ENCODE peak calls at places on chromosome 19, in six cellular contexts. One of them, this sample, is unnamed.

GRCh38 chr19:19171821-19172532 is 1.9 kb upstream of the MEF2B start:
- DNase-seq in NCI-H345: no peak
- DNase-seq in HCT116: no peak
- DNase-seq in stimulated activated CD4-positive, alpha-beta T cell treated with anti-CD3 and anti-CD28 coated beads, TNF-alpha, amount 100 ng/mL, for 48 hours: no peak
- DNase-seq in GM10248: peak
- DNase-seq in tibial nerve: no peak
- DNase-seq in this sample: no peak

GRCh38 chr19:15107056-15108010 is at the start of gene SYDE1:
- DNase-seq in NCI-H345: no peak
- DNase-seq in HCT116: no peak
- DNase-seq in stimulated activated CD4-positive, alpha-beta T cell treated with anti-CD3 and anti-CD28 coated beads, TNF-alpha, amount 100 ng/mL, for 48 hours: no peak
- DNase-seq in GM10248: no peak
- DNase-seq in tibial nerve: no peak
- DNase-seq in this sample: peak

GRCh38 chr19:23999821-24000610 is 85.3 kb downstream of the ZNF726 start:
- DNase-seq in NCI-H345: peak
- DNase-seq in HCT116: no peak
- DNase-seq in stimulated activated CD4-positive, alpha-beta T cell treated with anti-CD3 and anti-CD28 coated beads, TNF-alpha, amount 100 ng/mL, for 48 hours: no peak
- DNase-seq in GM10248: no peak
- DNase-seq in tibial nerve: no peak
- DNase-seq in this sample: no peak

GRCh38 chr19:42378225-42378929 is 11.7 kb downstream of the CNFN start:
- DNase-seq in NCI-H345: no peak
- DNase-seq in HCT116: no peak
- DNase-seq in stimulated activated CD4-positive, alpha-beta T cell treated with anti-CD3 and anti-CD28 coated beads, TNF-alpha, amount 100 ng/mL, for 48 hours: no peak
- DNase-seq in GM10248: no peak
- DNase-seq in tibial nerve: no peak
- DNase-seq in this sample: no peak

GRCh38 chr19:47109541-47110375 is 3.8 kb downstream of the ZC3H4 start:
- DNase-seq in NCI-H345: no peak
- DNase-seq in HCT116: no peak
- DNase-seq in stimulated activated CD4-positive, alpha-beta T cell treated with anti-CD3 and anti-CD28 coated beads, TNF-alpha, amount 100 ng/mL, for 48 hours: peak
- DNase-seq in GM10248: no peak
- DNase-seq in tibial nerve: no peak
- DNase-seq in this sample: no peak

GRCh38 chr19:55249841-55250240 is 9.0 kb downstream of the PPP6R1 start:
- DNase-seq in NCI-H345: no peak
- DNase-seq in HCT116: no peak
- DNase-seq in stimulated activated CD4-positive, alpha-beta T cell treated with anti-CD3 and anti-CD28 coated beads, TNF-alpha, amount 100 ng/mL, for 48 hours: no peak
- DNase-seq in GM10248: no peak
- DNase-seq in tibial nerve: no peak
- DNase-seq in this sample: no peak

GRCh38 chr19:11425719-11426457 is 6.8 kb upstream of the RGL3 start:
- DNase-seq in NCI-H345: no peak
- DNase-seq in HCT116: no peak
- DNase-seq in stimulated activated CD4-positive, alpha-beta T cell treated with anti-CD3 and anti-CD28 coated beads, TNF-alpha, amount 100 ng/mL, for 48 hours: no peak
- DNase-seq in GM10248: no peak
- DNase-seq in tibial nerve: no peak
- DNase-seq in this sample: no peak

GRCh38 chr19:3692141-3693029 is 7.9 kb downstream of the PIP5K1C start:
- DNase-seq in NCI-H345: no peak
- DNase-seq in HCT116: no peak
- DNase-seq in stimulated activated CD4-positive, alpha-beta T cell treated with anti-CD3 and anti-CD28 coated beads, TNF-alpha, amount 100 ng/mL, for 48 hours: no peak
- DNase-seq in GM10248: no peak
- DNase-seq in tibial nerve: no peak
- DNase-seq in this sample: peak

GRCh38 chr19:31659897-31660210 is 310.6 kb upstream of the TSHZ3 start:
- DNase-seq in NCI-H345: no peak
- DNase-seq in HCT116: no peak
- DNase-seq in stimulated activated CD4-positive, alpha-beta T cell treated with anti-CD3 and anti-CD28 coated beads, TNF-alpha, amount 100 ng/mL, for 48 hours: no peak
- DNase-seq in GM10248: no peak
- DNase-seq in tibial nerve: no peak
- DNase-seq in this sample: no peak

GRCh38 chr19:42286349-42287016 is 15.4 kb upstream of the PRR19 start:
- DNase-seq in NCI-H345: no peak
- DNase-seq in HCT116: no peak
- DNase-seq in stimulated activated CD4-positive, alpha-beta T cell treated with anti-CD3 and anti-CD28 coated beads, TNF-alpha, amount 100 ng/mL, for 48 hours: no peak
- DNase-seq in GM10248: no peak
- DNase-seq in tibial nerve: no peak
- DNase-seq in this sample: peak

GRCh38 chr19:4678881-4679379 is 8.8 kb upstream of the MYDGF start:
- DNase-seq in NCI-H345: no peak
- DNase-seq in HCT116: peak
- DNase-seq in stimulated activated CD4-positive, alpha-beta T cell treated with anti-CD3 and anti-CD28 coated beads, TNF-alpha, amount 100 ng/mL, for 48 hours: no peak
- DNase-seq in GM10248: no peak
- DNase-seq in tibial nerve: no peak
- DNase-seq in this sample: no peak

GRCh38 chr19:1000095-1000494 is at the start of gene GRIN3B:
- DNase-seq in NCI-H345: no peak
- DNase-seq in HCT116: peak
- DNase-seq in stimulated activated CD4-positive, alpha-beta T cell treated with anti-CD3 and anti-CD28 coated beads, TNF-alpha, amount 100 ng/mL, for 48 hours: peak
- DNase-seq in GM10248: peak
- DNase-seq in tibial nerve: no peak
- DNase-seq in this sample: no peak

GRCh38 chr19:50266896-50267295 is 62.3 kb downstream of the KCNC3 start:
- DNase-seq in NCI-H345: no peak
- DNase-seq in HCT116: peak
- DNase-seq in stimulated activated CD4-positive, alpha-beta T cell treated with anti-CD3 and anti-CD28 coated beads, TNF-alpha, amount 100 ng/mL, for 48 hours: peak
- DNase-seq in GM10248: peak
- DNase-seq in tibial nerve: no peak
- DNase-seq in this sample: no peak

GRCh38 chr19:43765109-43765876 is 10.5 kb upstream of the SMG9 start:
- DNase-seq in NCI-H345: no peak
- DNase-seq in HCT116: peak
- DNase-seq in stimulated activated CD4-positive, alpha-beta T cell treated with anti-CD3 and anti-CD28 coated beads, TNF-alpha, amount 100 ng/mL, for 48 hours: peak
- DNase-seq in GM10248: peak
- DNase-seq in tibial nerve: no peak
- DNase-seq in this sample: peak

GRCh38 chr19:55536951-55537740 is at the start of gene SBK2:
- DNase-seq in NCI-H345: no peak
- DNase-seq in HCT116: no peak
- DNase-seq in stimulated activated CD4-positive, alpha-beta T cell treated with anti-CD3 and anti-CD28 coated beads, TNF-alpha, amount 100 ng/mL, for 48 hours: no peak
- DNase-seq in GM10248: no peak
- DNase-seq in tibial nerve: no peak
- DNase-seq in this sample: no peak

GRCh38 chr19:1357695-1358094 is 26.0 kb upstream of the NDUFS7 start:
- DNase-seq in NCI-H345: peak
- DNase-seq in HCT116: no peak
- DNase-seq in stimulated activated CD4-positive, alpha-beta T cell treated with anti-CD3 and anti-CD28 coated beads, TNF-alpha, amount 100 ng/mL, for 48 hours: no peak
- DNase-seq in GM10248: no peak
- DNase-seq in tibial nerve: no peak
- DNase-seq in this sample: no peak

GRCh38 chr19:57192064-57192395 is 730 bp downstream of the ZNF264 start:
- DNase-seq in NCI-H345: no peak
- DNase-seq in HCT116: no peak
- DNase-seq in stimulated activated CD4-positive, alpha-beta T cell treated with anti-CD3 and anti-CD28 coated beads, TNF-alpha, amount 100 ng/mL, for 48 hours: no peak
- DNase-seq in GM10248: no peak
- DNase-seq in tibial nerve: no peak
- DNase-seq in this sample: no peak

GRCh38 chr19:4913996-4914735 is 4.9 kb downstream of the UHRF1 start:
- DNase-seq in NCI-H345: no peak
- DNase-seq in HCT116: no peak
- DNase-seq in stimulated activated CD4-positive, alpha-beta T cell treated with anti-CD3 and anti-CD28 coated beads, TNF-alpha, amount 100 ng/mL, for 48 hours: no peak
- DNase-seq in GM10248: no peak
- DNase-seq in tibial nerve: no peak
- DNase-seq in this sample: no peak

GRCh38 chr19:3698386-3698950 is 1.8 kb downstream of the PIP5K1C start:
- DNase-seq in NCI-H345: no peak
- DNase-seq in HCT116: no peak
- DNase-seq in stimulated activated CD4-positive, alpha-beta T cell treated with anti-CD3 and anti-CD28 coated beads, TNF-alpha, amount 100 ng/mL, for 48 hours: no peak
- DNase-seq in GM10248: peak
- DNase-seq in tibial nerve: no peak
- DNase-seq in this sample: no peak

GRCh38 chr19:40716031-40716654 is 543 bp downstream of the COQ8B start:
- DNase-seq in NCI-H345: peak
- DNase-seq in HCT116: peak
- DNase-seq in stimulated activated CD4-positive, alpha-beta T cell treated with anti-CD3 and anti-CD28 coated beads, TNF-alpha, amount 100 ng/mL, for 48 hours: peak
- DNase-seq in GM10248: no peak
- DNase-seq in tibial nerve: no peak
- DNase-seq in this sample: peak

GRCh38 chr19:48419158-48419920 is 25.9 kb downstream of the GRIN2D start:
- DNase-seq in NCI-H345: no peak
- DNase-seq in HCT116: no peak
- DNase-seq in stimulated activated CD4-positive, alpha-beta T cell treated with anti-CD3 and anti-CD28 coated beads, TNF-alpha, amount 100 ng/mL, for 48 hours: peak
- DNase-seq in GM10248: peak
- DNase-seq in tibial nerve: no peak
- DNase-seq in this sample: no peak

GRCh38 chr19:14507704-14508246 is 10.4 kb downstream of the DNAJB1 start:
- DNase-seq in NCI-H345: no peak
- DNase-seq in HCT116: no peak
- DNase-seq in stimulated activated CD4-positive, alpha-beta T cell treated with anti-CD3 and anti-CD28 coated beads, TNF-alpha, amount 100 ng/mL, for 48 hours: no peak
- DNase-seq in GM10248: no peak
- DNase-seq in tibial nerve: no peak
- DNase-seq in this sample: no peak

GRCh38 chr19:55472463-55472862 is 4.0 kb upstream of the ZNF628 start:
- DNase-seq in NCI-H345: no peak
- DNase-seq in HCT116: peak
- DNase-seq in stimulated activated CD4-positive, alpha-beta T cell treated with anti-CD3 and anti-CD28 coated beads, TNF-alpha, amount 100 ng/mL, for 48 hours: no peak
- DNase-seq in GM10248: no peak
- DNase-seq in tibial nerve: no peak
- DNase-seq in this sample: no peak

GRCh38 chr19:54462713-54463530 is 656 bp downstream of the LENG9 start:
- DNase-seq in NCI-H345: no peak
- DNase-seq in HCT116: no peak
- DNase-seq in stimulated activated CD4-positive, alpha-beta T cell treated with anti-CD3 and anti-CD28 coated beads, TNF-alpha, amount 100 ng/mL, for 48 hours: peak
- DNase-seq in GM10248: peak
- DNase-seq in tibial nerve: peak
- DNase-seq in this sample: peak

GRCh38 chr19:46963093-46963734 is 56.4 kb upstream of the NPAS1 start:
- DNase-seq in NCI-H345: no peak
- DNase-seq in HCT116: no peak
- DNase-seq in stimulated activated CD4-positive, alpha-beta T cell treated with anti-CD3 and anti-CD28 coated beads, TNF-alpha, amount 100 ng/mL, for 48 hours: no peak
- DNase-seq in GM10248: no peak
- DNase-seq in tibial nerve: no peak
- DNase-seq in this sample: peak

GRCh38 chr19:32823747-32824102 is 45.8 kb downstream of the SLC7A9 start:
- DNase-seq in NCI-H345: no peak
- DNase-seq in HCT116: no peak
- DNase-seq in stimulated activated CD4-positive, alpha-beta T cell treated with anti-CD3 and anti-CD28 coated beads, TNF-alpha, amount 100 ng/mL, for 48 hours: no peak
- DNase-seq in GM10248: no peak
- DNase-seq in tibial nerve: no peak
- DNase-seq in this sample: no peak

GRCh38 chr19:48385461-48386087 is 5.8 kb downstream of the KDELR1 start:
- DNase-seq in NCI-H345: no peak
- DNase-seq in HCT116: no peak
- DNase-seq in stimulated activated CD4-positive, alpha-beta T cell treated with anti-CD3 and anti-CD28 coated beads, TNF-alpha, amount 100 ng/mL, for 48 hours: no peak
- DNase-seq in GM10248: no peak
- DNase-seq in tibial nerve: no peak
- DNase-seq in this sample: no peak

GRCh38 chr19:35330475-35330874 is 1.5 kb downstream of the CD22 start:
- DNase-seq in NCI-H345: no peak
- DNase-seq in HCT116: no peak
- DNase-seq in stimulated activated CD4-positive, alpha-beta T cell treated with anti-CD3 and anti-CD28 coated beads, TNF-alpha, amount 100 ng/mL, for 48 hours: no peak
- DNase-seq in GM10248: peak
- DNase-seq in tibial nerve: no peak
- DNase-seq in this sample: no peak

GRCh38 chr19:54549224-54549623 is 24.4 kb upstream of the LILRA2 start:
- DNase-seq in NCI-H345: no peak
- DNase-seq in HCT116: no peak
- DNase-seq in stimulated activated CD4-positive, alpha-beta T cell treated with anti-CD3 and anti-CD28 coated beads, TNF-alpha, amount 100 ng/mL, for 48 hours: no peak
- DNase-seq in GM10248: no peak
- DNase-seq in tibial nerve: no peak
- DNase-seq in this sample: no peak

GRCh38 chr19:38667552-38668205 is 20.2 kb downstream of the ACTN4 start:
- DNase-seq in NCI-H345: no peak
- DNase-seq in HCT116: no peak
- DNase-seq in stimulated activated CD4-positive, alpha-beta T cell treated with anti-CD3 and anti-CD28 coated beads, TNF-alpha, amount 100 ng/mL, for 48 hours: no peak
- DNase-seq in GM10248: no peak
- DNase-seq in tibial nerve: no peak
- DNase-seq in this sample: no peak

GRCh38 chr19:54473071-54473941 is at the start of gene CDC42EP5:
- DNase-seq in NCI-H345: no peak
- DNase-seq in HCT116: no peak
- DNase-seq in stimulated activated CD4-positive, alpha-beta T cell treated with anti-CD3 and anti-CD28 coated beads, TNF-alpha, amount 100 ng/mL, for 48 hours: no peak
- DNase-seq in GM10248: no peak
- DNase-seq in tibial nerve: peak
- DNase-seq in this sample: peak

GRCh38 chr19:47492137-47492533 is 8.1 kb upstream of the KPTN start:
- DNase-seq in NCI-H345: no peak
- DNase-seq in HCT116: no peak
- DNase-seq in stimulated activated CD4-positive, alpha-beta T cell treated with anti-CD3 and anti-CD28 coated beads, TNF-alpha, amount 100 ng/mL, for 48 hours: no peak
- DNase-seq in GM10248: no peak
- DNase-seq in tibial nerve: no peak
- DNase-seq in this sample: no peak

GRCh38 chr19:13051581-13052165 is 51.0 kb downstream of the LYL1 start:
- DNase-seq in NCI-H345: peak
- DNase-seq in HCT116: no peak
- DNase-seq in stimulated activated CD4-positive, alpha-beta T cell treated with anti-CD3 and anti-CD28 coated beads, TNF-alpha, amount 100 ng/mL, for 48 hours: no peak
- DNase-seq in GM10248: peak
- DNase-seq in tibial nerve: peak
- DNase-seq in this sample: peak

GRCh38 chr19:4971424-4971793 is 2.5 kb downstream of the KDM4B start:
- DNase-seq in NCI-H345: peak
- DNase-seq in HCT116: no peak
- DNase-seq in stimulated activated CD4-positive, alpha-beta T cell treated with anti-CD3 and anti-CD28 coated beads, TNF-alpha, amount 100 ng/mL, for 48 hours: no peak
- DNase-seq in GM10248: peak
- DNase-seq in tibial nerve: no peak
- DNase-seq in this sample: peak

GRCh38 chr19:27909185-27909840 is 1303.6 kb downstream of the UQCRFS1 start:
- DNase-seq in NCI-H345: no peak
- DNase-seq in HCT116: no peak
- DNase-seq in stimulated activated CD4-positive, alpha-beta T cell treated with anti-CD3 and anti-CD28 coated beads, TNF-alpha, amount 100 ng/mL, for 48 hours: no peak
- DNase-seq in GM10248: peak
- DNase-seq in tibial nerve: no peak
- DNase-seq in this sample: no peak